ENCODE peak calls at places on chromosomes 6 and 20, in five cellular contexts. S, T, D, R and B are unnamed samples.

GRCh38 chr6:81031429-81031828 is 721.1 kb downstream of the TENT5A start:
- DNase-seq in S (no peak), T (peak), D (no peak), R (no peak), B (no peak)

GRCh38 chr6:139547082-139547776 is 172.8 kb upstream of the CITED2 start:
- DNase-seq in S (no peak), T (no peak), D (no peak), R (no peak), B (no peak)

GRCh38 chr6:170177383-170178265 is 113.3 kb downstream of the DLL1 start:
- DNase-seq in S (no peak), T (no peak), D (no peak), R (no peak), B (no peak)

GRCh38 chr20:4772132-4772531 is 50.4 kb downstream of the PRND start:
- DNase-seq in S (no peak), T (no peak), D (no peak), R (no peak), B (no peak)

GRCh38 chr6:91573826-91574416 is 987.0 kb upstream of the MAP3K7 start:
- DNase-seq in S (no peak), T (no peak), D (no peak), R (no peak), B (no peak)

GRCh38 chr6:6196762-6197161 is 123.7 kb downstream of the F13A1 start:
- DNase-seq in S (no peak), T (no peak), D (no peak), R (no peak), B (no peak)

GRCh38 chr6:5180636-5181035 is 80.1 kb downstream of the LYRM4 start:
- DNase-seq in S (no peak), T (no peak), D (no peak), R (no peak), B (no peak)

GRCh38 chr6:132279592-132280139 is 121.6 kb downstream of the MOXD1 start:
- DNase-seq in S (peak), T (peak), D (peak), R (peak), B (peak)

GRCh38 chr6:139378882-139379341 is 4.5 kb upstream of the CITED2 start:
- DNase-seq in S (peak), T (no peak), D (no peak), R (no peak), B (no peak)

GRCh38 chr6:68654134-68654533 is 19.1 kb downstream of the ADGRB3 start:
- DNase-seq in S (no peak), T (no peak), D (no peak), R (no peak), B (no peak)

GRCh38 chr20:44909872-44910689 is at the start of gene PABPC1L:
- DNase-seq in S (peak), T (peak), D (peak), R (peak), B (peak)
- TF ChIP-seq POLR2A in S (peak), T (no peak), D (no peak), R (peak), B (no peak)

DNA sequence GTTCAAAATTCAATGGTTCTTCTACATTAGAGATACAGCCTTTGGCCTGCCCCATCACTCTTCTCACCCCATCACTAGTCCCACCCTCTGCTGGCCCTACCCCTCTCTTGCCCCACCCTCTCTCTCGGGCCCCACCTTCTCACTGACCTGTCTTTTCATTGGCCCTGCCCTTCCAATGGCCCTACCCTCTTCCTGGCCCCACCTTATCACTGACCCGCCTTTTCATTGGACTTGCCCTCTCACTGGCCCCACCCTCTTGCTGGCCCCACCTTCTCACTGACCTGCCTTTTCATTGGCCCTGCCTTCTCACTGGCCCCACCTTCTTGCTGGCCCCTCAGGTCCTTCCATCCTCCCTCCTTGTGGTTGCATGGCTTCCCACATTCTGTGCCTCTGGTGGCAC is 107.2 kb upstream of the PLEKHG1 start:
- DNase-seq in S (no peak), T (peak), D (no peak), R (no peak), B (no peak)
- TF ChIP-seq POLR2A in S (no peak), T (no peak), D (no peak), R (no peak), B (no peak)

GRCh38 chr20:47041500-47041899 is 146.9 kb downstream of the EYA2 start:
- DNase-seq in S (no peak), T (no peak), D (no peak), R (no peak), B (no peak)

GRCh38 chr20:47040506-47041125 is 146.0 kb downstream of the EYA2 start:
- DNase-seq in S (no peak), T (no peak), D (no peak), R (no peak), B (no peak)

GRCh38 chr20:47044938-47045337 is 150.3 kb downstream of the EYA2 start:
- DNase-seq in S (no peak), T (no peak), D (no peak), R (no peak), B (no peak)

GRCh38 chr20:47042464-47042863 is 147.8 kb downstream of the EYA2 start:
- DNase-seq in S (no peak), T (no peak), D (no peak), R (no peak), B (no peak)

DNA sequence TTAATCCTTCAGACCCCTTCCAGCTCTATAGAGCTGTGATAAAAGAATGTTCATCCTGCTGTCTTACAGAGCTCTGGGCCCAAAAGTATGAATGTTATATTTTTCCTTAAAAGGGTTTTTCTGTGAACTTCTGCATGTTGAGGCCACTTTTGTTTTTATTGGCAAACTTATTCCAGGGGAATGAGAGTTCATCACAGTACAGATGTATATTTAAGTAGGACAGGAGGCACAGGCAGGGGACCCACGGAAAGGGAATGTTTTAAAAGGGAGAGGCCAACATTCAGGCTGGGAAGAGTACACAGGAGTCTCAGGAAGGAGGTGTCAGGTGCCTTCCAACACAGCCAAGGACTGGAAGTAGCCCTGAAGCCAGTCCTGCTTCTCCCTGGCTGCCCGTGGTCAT is 148.4 kb downstream of the EYA2 start:
- DNase-seq in S (peak), T (no peak), D (no peak), R (no peak), B (no peak)
- TF ChIP-seq POLR2A in S (no peak), T (no peak), D (no peak), R (no peak), B (no peak)

DNA sequence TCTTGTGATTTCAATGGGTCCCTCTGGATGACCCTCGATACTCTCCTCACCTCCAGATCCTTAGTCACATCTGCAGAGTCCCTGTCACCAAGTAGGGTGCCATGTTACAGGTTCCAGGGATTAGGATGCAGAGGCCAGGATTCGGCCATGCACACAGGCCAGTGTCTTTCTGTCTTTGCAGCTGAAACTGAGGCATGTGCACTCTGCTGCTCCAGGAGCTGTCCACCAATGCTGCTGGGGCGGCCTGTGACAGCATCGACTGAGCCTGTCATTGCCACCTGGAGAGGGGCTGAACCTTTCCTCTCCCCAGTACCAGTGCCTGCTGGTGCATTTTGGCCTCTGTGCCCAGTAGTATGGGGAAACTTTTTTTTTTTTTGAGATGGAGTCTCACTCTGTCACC is 4.4 kb upstream of the RBM38 start:
- DNase-seq in S (no peak), T (no peak), D (no peak), R (no peak), B (no peak)
- TF ChIP-seq POLR2A in S (no peak), T (no peak), D (no peak), R (no peak), B (no peak)